ENCODE peak calls at places on chromosomes 1 and 21, in four cellular contexts. One of them, this sample, is unnamed.

GRCh38 chr1:85850238-85850637 is 142.0 kb upstream of the ZNHIT6 start:
- DNase-seq in GOT3: no peak
- DNase-seq in mesenteric fat pad: no peak
- DNase-seq in AG20443: peak; percentile 70
- DNase-seq in this sample: no peak

GRCh38 chr1:151716771-151717631 is at the start of gene CELF3:
- DNase-seq in GOT3: no peak
- DNase-seq in mesenteric fat pad: no peak
- DNase-seq in AG20443: peak; percentile 33
- DNase-seq in this sample: no peak

GRCh38 chr1:164748253-164748899 is 189.4 kb downstream of the PBX1 start:
- DNase-seq in GOT3: no peak
- DNase-seq in mesenteric fat pad: no peak
- DNase-seq in AG20443: peak; percentile 68
- DNase-seq in this sample: no peak

GRCh38 chr1:182259963-182260362 is 131.6 kb downstream of the GLUL start:
- DNase-seq in GOT3: no peak
- DNase-seq in mesenteric fat pad: no peak
- DNase-seq in AG20443: no peak
- DNase-seq in this sample: no peak

GRCh38 chr1:201268604-201269151 is 14.6 kb upstream of the PKP1 start:
- DNase-seq in GOT3: peak; percentile 76
- DNase-seq in mesenteric fat pad: peak; percentile 33
- DNase-seq in AG20443: peak; percentile 77
- DNase-seq in this sample: no peak

GRCh38 chr1:145912128-145912641 is 2.3 kb upstream of the ITGA10 start:
- DNase-seq in GOT3: no peak
- DNase-seq in mesenteric fat pad: no peak
- DNase-seq in AG20443: no peak
- DNase-seq in this sample: no peak

GRCh38 chr21:42548687-42549406 is 35.2 kb downstream of the SLC37A1 start:
- DNase-seq in GOT3: no peak
- DNase-seq in mesenteric fat pad: peak; percentile 72
- DNase-seq in AG20443: no peak
- DNase-seq in this sample: no peak

GRCh38 chr1:19483261-19483660 is 2.1 kb downstream of the CAPZB start:
- DNase-seq in GOT3: no peak
- DNase-seq in mesenteric fat pad: no peak
- DNase-seq in AG20443: no peak
- DNase-seq in this sample: no peak

GRCh38 chr1:61050541-61051454 is 31.6 kb upstream of the NFIA start:
- DNase-seq in GOT3: no peak
- DNase-seq in mesenteric fat pad: peak; percentile 91
- DNase-seq in AG20443: peak; percentile 59
- DNase-seq in this sample: peak; percentile 59

GRCh38 chr1:38231941-38232340 is 185.3 kb upstream of the POU3F1 start:
- DNase-seq in GOT3: no peak
- DNase-seq in mesenteric fat pad: no peak
- DNase-seq in AG20443: no peak
- DNase-seq in this sample: no peak

GRCh38 chr21:45104560-45104959 is 30.2 kb downstream of the ADARB1 start:
- DNase-seq in GOT3: no peak
- DNase-seq in mesenteric fat pad: no peak
- DNase-seq in AG20443: no peak
- DNase-seq in this sample: peak; percentile 66

GRCh38 chr1:59043796-59044195 is 253.1 kb upstream of the FGGY start:
- DNase-seq in GOT3: peak; percentile 33
- DNase-seq in mesenteric fat pad: no peak
- DNase-seq in AG20443: peak; percentile 76
- DNase-seq in this sample: peak; percentile 69

GRCh38 chr1:7469255-7469938 is 301.7 kb upstream of the VAMP3 start:
- DNase-seq in GOT3: no peak
- DNase-seq in mesenteric fat pad: no peak
- DNase-seq in AG20443: peak; percentile 85
- DNase-seq in this sample: no peak

GRCh38 chr1:55962472-55962871 is 616.9 kb downstream of the PLPP3 start:
- DNase-seq in GOT3: no peak
- DNase-seq in mesenteric fat pad: no peak
- DNase-seq in AG20443: no peak
- DNase-seq in this sample: no peak

GRCh38 chr1:65688848-65689247 is 103.8 kb upstream of the PDE4B start:
- DNase-seq in GOT3: no peak
- DNase-seq in mesenteric fat pad: no peak
- DNase-seq in AG20443: no peak
- DNase-seq in this sample: no peak

GRCh38 chr1:80656011-80656627 is 1144.6 kb upstream of the ADGRL2 start:
- DNase-seq in GOT3: no peak
- DNase-seq in mesenteric fat pad: no peak
- DNase-seq in AG20443: no peak
- DNase-seq in this sample: no peak

GRCh38 chr1:109773203-109773899 is 9.6 kb upstream of the EPS8L3 start:
- DNase-seq in GOT3: no peak
- DNase-seq in mesenteric fat pad: no peak
- DNase-seq in AG20443: peak; percentile 91
- DNase-seq in this sample: peak; percentile 87

GRCh38 chr21:38679531-38679930 is 126.2 kb upstream of the ETS2 start:
- DNase-seq in GOT3: no peak
- DNase-seq in mesenteric fat pad: no peak
- DNase-seq in AG20443: peak; percentile 77
- DNase-seq in this sample: no peak

GRCh38 chr1:21869620-21870121 is 57.6 kb downstream of the LDLRAD2 start:
- DNase-seq in GOT3: peak; percentile 53
- DNase-seq in mesenteric fat pad: no peak
- DNase-seq in AG20443: peak; percentile 97
- DNase-seq in this sample: peak; percentile 80

GRCh38 chr1:39104158-39105060 is 78.3 kb downstream of the NDUFS5 start:
- DNase-seq in GOT3: no peak
- DNase-seq in mesenteric fat pad: no peak
- DNase-seq in AG20443: peak; percentile 60
- DNase-seq in this sample: peak; percentile 34

GRCh38 chr1:150887018-150887417 is at the start of gene CTXND2:
- DNase-seq in GOT3: no peak
- DNase-seq in mesenteric fat pad: no peak
- DNase-seq in AG20443: no peak
- DNase-seq in this sample: no peak

GRCh38 chr1:216200941-216201340 is 222.3 kb downstream of the USH2A start:
- DNase-seq in GOT3: no peak
- DNase-seq in mesenteric fat pad: no peak
- DNase-seq in AG20443: no peak
- DNase-seq in this sample: no peak